ENCODE peak calls at places on chromosomes 3 and 15, in nine cellular contexts. F is coronary artery, Z is H9, U is AG09309, R is MM.1S, X is progenitor cell of endocrine pancreas, A is cardiac muscle cell, P is glutamatergic neuron, Q is mesothelial cell of epicardium. E is an unnamed sample.

GRCh38 chr15:78007965-78008886 is 69.3 kb downstream of the TBC1D2B start:
- DNase-seq in U (peak; percentile 40), A (no peak), Q (no peak), X (no peak), F (no peak), Z (no peak), R (no peak), P (no peak), E (no peak)

GRCh38 chr15:101022876-101023275 is 103.7 kb downstream of the LRRK1 start:
- DNase-seq in Q (no peak), U (no peak), Z (peak; percentile 2), X (no peak), F (peak; percentile 36), A (no peak), R (no peak), P (no peak), E (no peak)

GRCh38 chr3:129248286-129248979 is 973 bp upstream of the COPG1 start:
- DNase-seq in F (no peak), R (no peak), X (no peak), A (no peak), Z (no peak), P (no peak), U (no peak), Q (no peak), E (no peak)

GRCh38 chr3:175338775-175339535 is 479.8 kb downstream of the NAALADL2 start:
- DNase-seq in P (no peak), A (no peak), U (peak; percentile 64), F (no peak), X (no peak), Q (no peak), Z (peak; percentile 31), R (peak; percentile 39), E (peak; percentile 31)

GRCh38 chr3:143016321-143016972 is 15.1 kb downstream of the U2SURP start:
- DNase-seq in Q (no peak), F (no peak), R (peak; percentile 54), A (no peak), X (no peak), P (no peak), U (no peak), Z (no peak), E (peak; percentile 27)

GRCh38 chr15:62631325-62631724 is 411.2 kb upstream of the TPM1 start:
- DNase-seq in P (no peak), Q (no peak), F (no peak), A (no peak), X (no peak), U (no peak), Z (no peak), R (no peak), E (no peak)

GRCh38 chr3:104629038-104629437 is 737.7 kb upstream of the ALCAM start:
- DNase-seq in X (no peak), Q (no peak), A (no peak), R (no peak), F (no peak), Z (no peak), U (peak; percentile 43), P (no peak), E (no peak)

GRCh38 chr15:84151205-84151931 is 84.2 kb upstream of the GOLGA6L4 start:
- DNase-seq in X (no peak), P (no peak), Z (no peak), A (no peak), F (no peak), U (no peak), Q (no peak), R (no peak), E (no peak)

GRCh38 chr15:29268706-29269484 is 727 bp downstream of the NSMCE3 start:
- DNase-seq in F (no peak), X (peak; percentile 11), P (peak; percentile 22), R (peak; percentile 45), Z (peak; percentile 57), A (peak; percentile 10), Q (no peak), U (no peak), E (peak; percentile 70)

GRCh38 chr15:67510597-67511225 is 10.2 kb upstream of the C15orf61 start:
- DNase-seq in U (no peak), Q (no peak), Z (no peak), F (no peak), R (no peak), A (no peak), X (no peak), P (no peak), E (no peak)

GRCh38 chr3:67526246-67526645 is 128.2 kb downstream of the SUCLG2 start:
- DNase-seq in U (peak; percentile 86), A (no peak), F (no peak), P (no peak), Q (no peak), Z (no peak), X (no peak), R (no peak), E (no peak)

GRCh38 chr15:72760590-72761260 is 22.8 kb downstream of the ADPGK start:
- DNase-seq in R (no peak), F (no peak), Z (no peak), X (no peak), A (no peak), Q (no peak), U (no peak), P (no peak), E (no peak)

GRCh38 chr3:39148116-39149058 is 5.0 kb downstream of the CSRNP1 start:
- DNase-seq in Q (no peak), Z (no peak), R (peak; percentile 41), U (no peak), F (peak; percentile 77), X (no peak), P (no peak), A (no peak), E (peak; percentile 89)

GRCh38 chr3:63141-63845 is 133.3 kb upstream of the CHL1 start:
- DNase-seq in F (no peak), R (no peak), Q (no peak), U (no peak), Z (no peak), A (no peak), P (no peak), X (no peak), E (no peak)

GRCh38 chr3:134601539-134602439 is 49.0 kb downstream of the KY start:
- DNase-seq in Z (peak; percentile 84), Q (no peak), P (peak; percentile 89), U (peak; percentile 24), R (no peak), X (peak; percentile 62), F (no peak), A (peak; percentile 76), E (peak; percentile 7)

GRCh38 chr15:78715439-78715838 is 74.4 kb upstream of the CHRNB4 start:
- DNase-seq in F (no peak), A (no peak), U (no peak), R (no peak), Z (no peak), P (no peak), Q (no peak), X (no peak), E (no peak)

GRCh38 chr3:100044369-100044768 is 69.9 kb downstream of the FILIP1L start:
- DNase-seq in F (no peak), A (no peak), R (peak; percentile 55), U (no peak), P (no peak), X (no peak), Z (no peak), Q (no peak), E (peak; percentile 79)

GRCh38 chr3:109257269-109257668 is 59.0 kb downstream of the DPPA2 start:
- DNase-seq in F (no peak), Z (no peak), U (no peak), P (no peak), A (no peak), X (no peak), Q (no peak), R (no peak), E (no peak)

GRCh38 chr3:69751118-69751517 is 11.9 kb downstream of the MITF start:
- DNase-seq in P (no peak), F (no peak), Z (no peak), A (no peak), U (no peak), R (no peak), X (no peak), Q (no peak), E (no peak)

GRCh38 chr15:24763891-24764290 is 88.3 kb downstream of the NPAP1 start:
- DNase-seq in A (no peak), Q (no peak), R (no peak), U (no peak), X (no peak), F (no peak), Z (no peak), P (no peak), E (no peak)

GRCh38 chr3:126153695-126154360 is 26.6 kb downstream of the ALDH1L1 start:
- DNase-seq in Q (no peak), A (no peak), U (no peak), Z (no peak), F (no peak), R (no peak), P (no peak), X (no peak), E (no peak)
- TF ChIP-seq CTCF in Q (no peak), A (no peak), U (no peak), Z (no peak), F (no peak), R (no peak), P (no peak), X (no peak), E (no peak)

GRCh38 chr15:70210538-70210937 is 112.8 kb upstream of the TLE3 start:
- DNase-seq in Q (no peak), Z (peak; percentile 28), X (no peak), P (no peak), R (no peak), U (no peak), A (no peak), F (no peak), E (peak; percentile 20)
- TF ChIP-seq CTCF in Q (no peak), Z (peak; percentile 47), X (no peak), P (no peak), R (peak; percentile 14), U (no peak), A (peak; percentile 5), F (no peak), E (no peak)

DNA sequence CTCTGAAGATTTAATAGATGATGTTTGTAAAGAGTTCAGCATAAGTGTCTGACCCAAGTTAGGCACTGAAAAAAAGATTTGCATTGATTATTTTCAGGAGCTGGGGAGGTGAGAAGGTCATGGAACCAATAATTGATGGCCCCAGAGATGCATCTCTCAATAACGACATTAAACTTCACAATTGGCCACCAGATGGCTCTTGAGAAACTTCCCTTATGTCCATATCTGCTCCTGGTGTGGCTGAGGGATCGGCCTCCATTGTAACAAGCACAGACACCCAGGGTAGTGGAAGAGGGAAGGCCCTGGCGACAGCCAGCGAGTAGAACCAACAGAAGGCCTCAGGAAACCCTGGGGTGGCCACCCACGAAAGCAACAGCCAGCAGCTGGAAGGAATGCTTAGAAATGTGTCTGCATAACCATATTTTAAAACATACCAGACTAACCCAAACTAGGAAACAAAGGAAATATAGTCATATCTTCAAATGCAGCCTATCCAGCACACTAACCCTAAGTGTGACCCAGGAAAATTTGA is 536.7 kb downstream of the SOX2 start:
- DNase-seq in Q (no peak), A (no peak), U (no peak), F (no peak), Z (no peak), P (no peak), R (peak; percentile 33), X (no peak), E (peak; percentile 26)
- TF ChIP-seq CTCF in Q (no peak), A (no peak), U (no peak), F (no peak), Z (peak; percentile 40), P (peak; percentile 12), R (peak; percentile 34), X (peak; percentile 15), E (no peak)

DNA sequence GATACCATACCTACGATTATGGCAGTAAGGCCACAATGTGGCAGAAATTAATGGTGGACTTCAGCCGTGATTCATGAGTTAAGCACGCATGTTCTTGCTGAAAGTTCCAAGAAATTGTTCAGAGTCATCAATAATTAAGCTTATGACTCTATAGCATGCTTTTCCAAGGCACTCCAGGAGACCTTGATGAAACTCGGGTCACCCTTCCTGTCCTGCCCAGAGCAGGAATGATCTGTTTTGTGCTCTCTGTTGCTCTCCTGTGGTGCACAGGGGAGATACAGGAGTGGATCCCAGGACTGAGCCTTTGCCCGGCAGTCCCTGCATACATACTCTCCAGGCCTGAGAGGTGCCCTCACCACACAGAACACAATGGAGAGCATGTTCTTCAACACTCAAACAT is 141.6 kb upstream of the SLC2A2 start:
- DNase-seq in Q (no peak), A (peak; percentile 63), X (no peak), U (no peak), R (no peak), Z (peak; percentile 57), F (no peak), P (no peak), E (no peak)
- TF ChIP-seq CTCF in Q (no peak), A (peak; percentile 51), X (peak; percentile 42), U (peak; percentile 68), R (no peak), Z (peak; percentile 65), F (no peak), P (no peak), E (no peak)

E was measured in GM12865.